ENCODE peak calls at places on chromosomes 11 and 22, in nine cellular contexts. T, F, J, N, L, M, K, A and R are unnamed samples.

GRCh38 chr11:83064011-83064410 is 7.7 kb downstream of the RAB30 start:
- DNase-seq in M (no peak), L (no peak), J (no peak), N (no peak), K (no peak), T (no peak), A (no peak), F (no peak), R (no peak)

GRCh38 chr11:122101625-122102291 is 14.3 kb downstream of the BLID start:
- DNase-seq in N (no peak), J (peak; percentile 87), L (no peak), F (no peak), A (no peak), K (no peak), M (no peak), T (no peak), R (peak; percentile 88)

GRCh38 chr22:27885977-27886842 is 32.8 kb downstream of the PITPNB start:
- DNase-seq in A (peak; percentile 52), F (peak; percentile 22), K (peak; percentile 27), T (peak; percentile 26), N (peak; percentile 92), M (no peak), J (peak; percentile 72), L (no peak), R (peak; percentile 77)

GRCh38 chr22:39472570-39473556 is 16.1 kb downstream of the MGAT3 start:
- DNase-seq in M (peak; percentile 92), J (no peak), N (no peak), T (no peak), A (no peak), F (no peak), K (no peak), L (no peak), R (no peak)

GRCh38 chr22:50157976-50158375 is 12.6 kb upstream of the PANX2 start:
- DNase-seq in F (no peak), L (no peak), T (no peak), A (no peak), N (no peak), M (no peak), J (no peak), K (no peak), R (no peak)

GRCh38 chr11:120667281-120667680 is 155.7 kb downstream of the GRIK4 start:
- DNase-seq in L (no peak), J (no peak), M (no peak), N (no peak), T (no peak), K (no peak), A (no peak), F (no peak), R (no peak)

GRCh38 chr22:29011200-29011867 is 50.3 kb downstream of the C22orf31 start:
- DNase-seq in F (no peak), N (no peak), L (no peak), A (no peak), J (peak; percentile 27), K (no peak), T (no peak), M (no peak), R (no peak)

GRCh38 chr22:44085743-44086741 is 61.9 kb downstream of the PARVB start:
- DNase-seq in F (no peak), J (peak; percentile 77), A (peak; percentile 68), T (peak; percentile 4), M (peak; percentile 86), N (no peak), L (no peak), K (peak; percentile 72), R (peak; percentile 50)

GRCh38 chr11:62333768-62334167 is 3.5 kb upstream of the ASRGL1 start:
- DNase-seq in L (no peak), K (peak; percentile 51), F (no peak), A (no peak), N (no peak), T (no peak), M (no peak), J (no peak), R (no peak)

GRCh38 chr11:45091563-45092392 is 54.7 kb upstream of the PRDM11 start:
- DNase-seq in T (no peak), A (no peak), M (peak; percentile 57), K (no peak), F (no peak), J (peak; percentile 93), L (no peak), N (no peak), R (no peak)

GRCh38 chr11:13118194-13118593 is 109.1 kb downstream of the RASSF10 start:
- DNase-seq in N (peak; percentile 99), K (no peak), F (no peak), M (no peak), T (no peak), A (peak; percentile 97), J (no peak), L (no peak), R (peak; percentile 99)

GRCh38 chr11:64086263-64086938 is 50.7 kb downstream of the FLRT1 start:
- DNase-seq in J (no peak), T (no peak), L (no peak), M (peak; percentile 31), N (no peak), K (no peak), A (no peak), F (no peak), R (no peak)

GRCh38 chr11:64536997-64537396 is 54.0 kb upstream of the SLC22A12 start:
- DNase-seq in K (no peak), L (no peak), T (no peak), F (no peak), N (no peak), A (no peak), M (no peak), J (no peak), R (no peak)

GRCh38 chr11:58923300-58923788 is 15.9 kb upstream of the GLYATL1 start:
- DNase-seq in K (peak; percentile 36), F (no peak), J (peak; percentile 92), A (peak; percentile 86), T (no peak), N (no peak), M (peak; percentile 42), L (no peak), R (peak; percentile 37)

GRCh38 chr22:24819941-24820461 is 14.0 kb downstream of the SGSM1 start:
- DNase-seq in F (no peak), L (no peak), M (no peak), K (no peak), A (no peak), N (no peak), T (no peak), J (no peak), R (no peak)

GRCh38 chr22:22156716-22157499 is 87.7 kb upstream of the VPREB1 start:
- DNase-seq in F (peak; percentile 44), J (peak; percentile 94), L (peak; percentile 44), T (peak; percentile 45), M (peak; percentile 65), N (peak; percentile 24), A (peak; percentile 81), K (peak; percentile 79), R (peak; percentile 47)

GRCh38 chr11:120746836-120747609 is 235.5 kb downstream of the GRIK4 start:
- DNase-seq in J (no peak), K (no peak), T (no peak), N (no peak), L (no peak), A (no peak), F (no peak), M (no peak), R (no peak)

GRCh38 chr11:125223901-125224331 is 59.4 kb downstream of the PKNOX2 start:
- DNase-seq in K (no peak), L (no peak), N (no peak), A (no peak), J (no peak), M (no peak), F (no peak), T (no peak), R (no peak)

GRCh38 chr22:44441401-44442185 is 56.4 kb downstream of the RTL6 start:
- DNase-seq in J (no peak), M (no peak), F (no peak), K (no peak), L (no peak), A (no peak), T (no peak), N (no peak), R (no peak)